ENCODE peak calls at places on chromosomes 3 and 15, in ten cellular contexts. P is glutamatergic neuron, C is left ventricle myocardium inferior, R is HL-60, T is progenitor cell of endocrine pancreas, G is Calu3, J is IMR-90, E is GM12864, F is upper lobe of right lung, M is breast epithelium. Z is an unnamed sample.

GRCh38 chr3:160686955-160687535 is 10.1 kb downstream of the ARL14 start:
- DNase-seq in P (no peak), C (no peak), R (no peak), T (no peak), G (no peak), J (peak), E (no peak), F (no peak), M (no peak), Z (peak)

GRCh38 chr3:134375542-134376384 is 1.5 kb upstream of the AMOTL2 start:
- DNase-seq in P (no peak), C (no peak), R (no peak), T (no peak), G (no peak), J (no peak), E (no peak), F (peak), M (no peak), Z (no peak)

GRCh38 chr15:99253381-99254090 is 2.3 kb downstream of the LRRC28 start:
- DNase-seq in P (no peak), C (no peak), R (no peak), T (no peak), G (no peak), J (peak), E (no peak), F (no peak), M (no peak), Z (peak)

GRCh38 chr15:81175496-81175895 is 21.2 kb upstream of the IL16 start:
- DNase-seq in P (no peak), C (no peak), R (no peak), T (no peak), G (no peak), J (no peak), E (no peak), F (no peak), M (no peak), Z (no peak)

GRCh38 chr15:23690450-23690852 is 3.3 kb upstream of the NDN start:
- DNase-seq in P (peak), C (peak), R (no peak), T (peak), G (no peak), J (peak), E (no peak), F (peak), M (peak), Z (peak)

GRCh38 chr3:835096-835495 is 257.7 kb upstream of the CNTN6 start:
- DNase-seq in P (no peak), C (no peak), R (no peak), T (no peak), G (no peak), J (no peak), E (no peak), F (no peak), M (no peak), Z (no peak)

GRCh38 chr3:179289295-179289694 is 33.5 kb upstream of the ZNF639 start:
- DNase-seq in P (no peak), C (no peak), R (no peak), T (no peak), G (no peak), J (no peak), E (no peak), F (no peak), M (no peak), Z (no peak)

GRCh38 chr3:56702487-56703315 is 19.6 kb upstream of the TASOR start:
- DNase-seq in P (no peak), C (no peak), R (peak), T (no peak), G (peak), J (peak), E (peak), F (no peak), M (no peak), Z (peak)

GRCh38 chr3:8745619-8746370 is 12.2 kb downstream of the CAV3 start:
- DNase-seq in P (no peak), C (no peak), R (no peak), T (no peak), G (no peak), J (no peak), E (no peak), F (no peak), M (no peak), Z (no peak)

GRCh38 chr15:64247906-64248541 is 85.2 kb upstream of the PPIB start:
- DNase-seq in P (no peak), C (no peak), R (peak), T (no peak), G (peak), J (peak), E (peak), F (no peak), M (peak), Z (peak)

DNA sequence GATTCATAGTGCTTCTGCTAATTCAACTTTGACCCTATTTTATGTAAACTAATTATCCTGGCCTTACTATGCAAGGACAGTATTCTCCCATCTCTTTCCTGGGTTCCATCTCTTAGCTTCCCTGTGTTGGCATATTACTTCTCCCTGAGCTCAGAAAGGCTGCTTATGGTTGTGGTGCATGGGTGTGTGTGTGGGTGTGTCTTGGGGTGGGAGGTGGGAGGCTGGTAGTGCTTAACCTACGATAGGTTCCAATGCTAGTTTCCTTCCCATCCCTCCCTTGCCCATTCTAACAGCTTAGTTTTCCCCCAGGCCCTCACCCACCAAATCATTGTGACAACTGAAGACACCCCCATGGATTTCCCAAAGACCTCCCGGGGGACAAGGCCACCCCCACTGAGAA is 22.8 kb upstream of the ZBTB38 start:
- DNase-seq in P (no peak), C (no peak), R (no peak), T (no peak), G (no peak), J (no peak), E (no peak), F (no peak), M (no peak), Z (no peak)
- TF ChIP-seq CTCF in P (no peak), C (no peak), R (no peak), T (no peak), G (no peak), J (no peak), E (no peak), F (no peak), M (no peak), Z (no peak)

GRCh38 chr15:75530169-75530568 is 48.9 kb downstream of the PTPN9 start:
- DNase-seq in P (no peak), C (no peak), R (no peak), T (no peak), G (no peak), J (no peak), E (no peak), F (no peak), M (no peak), Z (no peak)
- TF ChIP-seq CTCF in P (no peak), C (no peak), R (no peak), T (no peak), G (no peak), J (no peak), E (no peak), F (no peak), M (no peak), Z (no peak)

GRCh38 chr15:49212897-49213296 is 42.9 kb downstream of the GALK2 start:
- DNase-seq in P (no peak), C (no peak), R (no peak), T (no peak), G (no peak), J (no peak), E (no peak), F (no peak), M (no peak), Z (no peak)

GRCh38 chr15:49215768-49216739 is 46.0 kb downstream of the GALK2 start:
- DNase-seq in P (no peak), C (peak), R (no peak), T (no peak), G (peak), J (no peak), E (peak), F (peak), M (no peak), Z (no peak)
- TF ChIP-seq CTCF in P (no peak), C (peak), R (no peak), T (no peak), G (no peak), J (no peak), E (peak), F (peak), M (no peak), Z (no peak)

GRCh38 chr15:53611145-53611920 is 148.1 kb downstream of the WDR72 start:
- DNase-seq in P (no peak), C (no peak), R (no peak), T (no peak), G (peak), J (no peak), E (no peak), F (no peak), M (no peak), Z (no peak)
- TF ChIP-seq CTCF in P (no peak), C (no peak), R (no peak), T (no peak), G (no peak), J (no peak), E (no peak), F (no peak), M (no peak), Z (no peak)

DNA sequence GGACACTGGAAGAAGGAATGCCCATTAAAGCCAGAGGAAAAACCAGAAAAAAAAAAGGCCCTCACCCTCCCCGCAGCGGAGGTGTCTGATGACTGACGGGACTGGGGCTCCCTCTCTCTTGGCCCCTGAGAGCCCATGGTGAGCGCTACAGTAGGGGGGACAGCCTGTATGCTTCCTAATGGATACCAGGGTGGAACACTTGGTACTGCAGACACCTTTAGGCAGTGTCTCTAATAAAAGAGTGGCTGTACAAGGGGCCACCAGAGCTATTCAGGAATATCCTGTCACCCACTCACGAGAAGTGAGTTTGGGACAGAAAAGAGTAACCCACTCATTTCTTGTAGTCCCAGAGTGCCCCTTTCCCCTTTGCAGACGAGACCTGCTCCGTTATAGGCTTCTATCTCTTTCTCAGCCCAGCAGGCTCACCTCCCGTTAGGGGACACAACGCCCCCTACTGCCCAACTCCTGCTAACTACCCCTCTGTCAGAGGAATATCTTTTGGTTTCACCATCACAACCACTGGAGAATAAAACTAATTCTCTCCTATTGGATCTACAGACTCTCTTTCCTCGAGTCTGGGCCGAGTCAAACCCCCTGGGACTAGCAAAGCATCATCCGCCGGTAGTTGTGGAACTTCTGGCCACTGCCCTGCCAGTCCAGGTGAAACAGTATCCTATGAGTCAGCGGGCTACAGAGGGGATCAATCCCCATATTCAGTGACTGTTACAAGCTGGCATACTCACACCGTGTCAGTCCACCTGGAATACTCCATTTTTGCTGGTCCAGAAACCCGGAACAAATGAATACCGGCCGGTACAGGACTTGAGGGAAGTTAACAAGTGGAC is 40.8 kb downstream of the ZBTB11 start:
- DNase-seq in P (peak), C (peak), R (peak), T (peak), G (peak), J (peak), E (peak), F (peak), M (no peak), Z (peak)
- TF ChIP-seq CTCF in P (peak), C (peak), R (peak), T (peak), G (peak), J (peak), E (peak), F (peak), M (peak), Z (peak)

DNA sequence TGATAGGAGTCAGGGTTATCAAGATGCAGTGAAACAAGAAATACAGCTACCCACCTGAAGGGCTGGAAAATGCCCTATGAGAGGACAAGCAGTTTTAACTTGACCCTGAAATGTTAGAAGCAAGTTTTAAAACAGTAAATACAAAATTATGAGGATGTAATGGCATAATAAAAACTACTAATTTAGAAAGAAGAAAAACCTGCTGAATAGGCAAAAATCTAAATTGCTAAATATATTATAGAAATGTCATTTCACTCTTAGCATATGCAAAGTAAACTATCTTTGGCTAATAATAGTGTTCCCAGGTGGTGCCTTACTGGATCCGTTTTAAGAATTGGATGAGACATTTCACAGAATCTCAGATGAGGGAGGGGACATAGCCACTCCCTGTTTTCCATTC is 294.6 kb downstream of the LSAMP start:
- DNase-seq in P (no peak), C (no peak), R (no peak), T (no peak), G (no peak), J (no peak), E (no peak), F (no peak), M (no peak), Z (no peak)
- TF ChIP-seq CTCF in P (no peak), C (no peak), R (no peak), T (no peak), G (no peak), J (no peak), E (no peak), F (no peak), M (no peak), Z (no peak)

DNA sequence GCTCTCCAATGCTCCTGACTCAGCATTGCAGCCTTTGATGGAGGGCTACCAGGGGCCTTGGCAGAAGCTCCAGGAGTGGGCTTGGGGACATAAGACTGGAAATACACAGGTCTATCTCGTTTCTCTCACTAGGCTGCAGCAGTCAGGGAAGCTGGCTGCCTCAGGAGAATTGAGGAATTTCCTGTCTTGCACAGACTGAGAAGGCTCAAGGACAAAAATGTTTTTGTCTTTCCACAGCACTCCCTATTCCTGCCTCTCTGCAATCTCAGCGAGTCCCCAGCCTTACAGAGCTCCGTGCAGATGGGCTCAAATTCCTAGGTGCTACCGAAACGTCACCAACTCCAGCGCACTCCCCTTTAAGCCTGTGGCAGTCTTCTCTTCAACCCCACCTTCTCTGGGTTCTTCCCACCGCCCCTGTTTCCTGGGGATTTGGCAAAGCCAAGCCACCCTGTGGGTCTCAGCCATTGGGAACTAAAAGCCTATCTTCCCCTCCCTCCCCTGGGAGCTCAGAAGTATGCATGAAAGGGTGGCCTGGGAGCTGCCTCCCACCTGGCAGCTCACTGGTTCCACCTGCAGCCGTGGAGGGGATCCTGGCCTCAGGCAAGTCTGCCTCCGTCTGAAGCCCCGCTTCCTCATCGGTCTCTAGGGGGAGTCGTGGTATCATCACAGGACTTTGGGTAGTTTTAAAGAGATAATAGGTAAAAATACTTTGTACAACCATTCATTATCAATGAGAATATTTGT is 322.6 kb upstream of the FRG2C start:
- DNase-seq in P (no peak), C (no peak), R (no peak), T (no peak), G (no peak), J (no peak), E (no peak), F (no peak), M (no peak), Z (no peak)
- TF ChIP-seq CTCF in P (no peak), C (no peak), R (no peak), T (peak), G (no peak), J (peak), E (no peak), F (no peak), M (no peak), Z (no peak)

DNA sequence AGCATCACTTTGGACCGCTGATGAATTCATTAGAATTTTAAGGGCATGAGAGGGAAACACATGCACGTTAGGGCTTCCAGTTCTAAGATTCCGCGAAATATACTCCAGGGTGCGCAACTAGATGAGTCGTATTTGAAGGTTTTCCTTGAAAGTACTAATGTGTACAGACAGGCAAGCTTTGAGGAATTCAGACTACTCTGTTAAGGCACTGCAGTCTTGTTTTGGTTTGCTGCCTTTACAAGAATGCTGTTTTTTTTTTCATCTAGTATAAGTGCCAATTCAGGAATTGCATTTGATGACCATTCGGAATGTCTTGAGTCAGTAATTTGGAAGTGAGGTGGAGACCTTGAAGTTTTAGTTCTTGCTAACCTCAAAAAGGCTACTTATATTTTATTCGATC is 19.1 kb downstream of the TRNT1 start:
- DNase-seq in P (no peak), C (no peak), R (no peak), T (no peak), G (no peak), J (peak), E (no peak), F (no peak), M (no peak), Z (peak)
- TF ChIP-seq CTCF in P (no peak), C (no peak), R (no peak), T (no peak), G (no peak), J (no peak), E (no peak), F (no peak), M (no peak), Z (no peak)

DNA sequence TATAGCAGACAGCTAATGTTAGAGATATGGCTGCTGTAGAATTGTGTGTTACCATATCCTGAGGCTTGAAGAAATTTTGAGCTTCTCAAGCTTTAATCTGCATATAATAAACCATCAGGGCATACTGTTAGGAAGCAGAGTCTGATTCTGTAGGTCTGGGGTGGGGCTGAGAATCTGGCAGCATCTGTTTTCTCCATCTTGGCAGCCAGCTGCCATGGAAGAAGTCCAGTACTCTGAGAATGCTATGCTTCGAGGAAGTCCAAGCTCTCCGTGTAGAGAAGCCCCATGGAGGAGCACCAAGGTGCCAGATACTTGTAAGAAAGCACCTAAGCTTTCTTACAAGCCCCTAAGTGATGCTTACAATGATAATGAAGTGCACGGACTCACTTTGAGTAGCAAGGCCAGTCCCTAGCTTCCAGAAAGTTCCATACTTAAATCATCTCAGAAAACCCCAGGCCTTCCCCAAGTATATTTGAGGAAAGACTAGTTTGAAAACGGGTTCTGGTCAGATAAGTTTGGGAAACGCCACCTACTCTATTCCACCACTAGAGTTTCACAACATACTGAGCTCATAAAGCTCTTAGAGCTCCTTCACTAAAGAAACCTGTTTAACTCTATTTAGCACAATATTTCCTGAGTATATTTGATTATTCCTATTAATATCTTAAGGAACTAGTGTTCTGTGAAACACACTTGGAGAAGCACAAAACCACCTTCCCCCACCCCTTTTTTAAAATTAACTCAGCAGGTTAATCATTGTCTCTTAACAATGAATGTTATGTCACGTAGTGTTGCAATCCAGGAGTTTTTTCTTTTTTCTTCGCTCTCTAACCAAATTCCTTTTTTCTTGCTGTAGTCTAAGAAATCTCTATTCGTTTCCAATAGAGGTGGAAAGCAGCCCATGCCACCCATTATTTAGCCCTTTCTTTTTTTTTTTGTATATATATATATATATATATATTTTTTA is 59.9 kb upstream of the RASGRP1 start:
- DNase-seq in P (no peak), C (no peak), R (no peak), T (no peak), G (peak), J (no peak), E (no peak), F (no peak), M (no peak), Z (peak)
- TF ChIP-seq CTCF in P (no peak), C (no peak), R (no peak), T (peak), G (no peak), J (no peak), E (peak), F (no peak), M (no peak), Z (no peak)

GRCh38 chr3:149514471-149514870 is 40.0 kb downstream of the TM4SF4 start:
- DNase-seq in P (no peak), C (no peak), R (no peak), T (no peak), G (no peak), J (no peak), E (no peak), F (no peak), M (no peak), Z (no peak)
- TF ChIP-seq CTCF in P (no peak), C (no peak), R (no peak), T (no peak), G (no peak), J (no peak), E (no peak), F (no peak), M (no peak), Z (no peak)

Z was measured in fibroblast of the aortic adventitia.